ENCODE peak calls at places on chromosomes 11 and 22, in four cellular contexts. One of them, this sample, is unnamed.
A peak's percentile ranks its signal among the peaks of the same experiment; 100 is the strongest.

GRCh38 chr11:74321487-74322188 is 10.2 kb upstream of the P4HA3 start:
- DNase-seq in neuronal stem cell: no peak
- DNase-seq in head of caudate nucleus: no peak
- DNase-seq in activated T-cell treated with anti-CD3 and anti-CD28 coated beads, Interleukin-2, amount 50 U/mL, for 48 hours: peak; percentile 40
- DNase-seq in this sample: peak; percentile 73

GRCh38 chr11:65224939-65225283 is 36.9 kb upstream of the POLA2 start:
- DNase-seq in head of caudate nucleus: no peak
- DNase-seq in activated T-cell treated with anti-CD3 and anti-CD28 coated beads, Interleukin-2, amount 50 U/mL, for 48 hours: no peak
- DNase-seq in neuronal stem cell: no peak
- DNase-seq in this sample: no peak

GRCh38 chr11:118353084-118353710 is 6.2 kb upstream of the UBE4A start:
- DNase-seq in head of caudate nucleus: no peak
- DNase-seq in activated T-cell treated with anti-CD3 and anti-CD28 coated beads, Interleukin-2, amount 50 U/mL, for 48 hours: no peak
- DNase-seq in neuronal stem cell: no peak
- DNase-seq in this sample: peak; percentile 47

GRCh38 chr11:119687220-119688046 is 41.6 kb downstream of the NECTIN1 start:
- DNase-seq in head of caudate nucleus: no peak
- DNase-seq in activated T-cell treated with anti-CD3 and anti-CD28 coated beads, Interleukin-2, amount 50 U/mL, for 48 hours: no peak
- DNase-seq in neuronal stem cell: no peak
- DNase-seq in this sample: no peak

GRCh38 chr11:47524200-47524874 is 28.6 kb downstream of the CELF1 start:
- DNase-seq in activated T-cell treated with anti-CD3 and anti-CD28 coated beads, Interleukin-2, amount 50 U/mL, for 48 hours: peak; percentile 42
- DNase-seq in neuronal stem cell: no peak
- DNase-seq in head of caudate nucleus: peak; percentile 44
- DNase-seq in this sample: peak; percentile 97

GRCh38 chr11:117523680-117524079 is 196.0 kb downstream of the CEP164 start:
- DNase-seq in neuronal stem cell: no peak
- DNase-seq in head of caudate nucleus: no peak
- DNase-seq in activated T-cell treated with anti-CD3 and anti-CD28 coated beads, Interleukin-2, amount 50 U/mL, for 48 hours: no peak
- DNase-seq in this sample: no peak

GRCh38 chr11:131331546-131331945 is 38.9 kb upstream of the NTM start:
- DNase-seq in head of caudate nucleus: no peak
- DNase-seq in activated T-cell treated with anti-CD3 and anti-CD28 coated beads, Interleukin-2, amount 50 U/mL, for 48 hours: no peak
- DNase-seq in neuronal stem cell: no peak
- DNase-seq in this sample: no peak

GRCh38 chr22:50605349-50606074 is 4.9 kb downstream of the MAPK8IP2 start:
- DNase-seq in head of caudate nucleus: no peak
- DNase-seq in neuronal stem cell: no peak
- DNase-seq in activated T-cell treated with anti-CD3 and anti-CD28 coated beads, Interleukin-2, amount 50 U/mL, for 48 hours: no peak
- DNase-seq in this sample: no peak

GRCh38 chr22:19287076-19287724 is 4.3 kb downstream of the CLTCL1 start:
- DNase-seq in neuronal stem cell: no peak
- DNase-seq in head of caudate nucleus: no peak
- DNase-seq in activated T-cell treated with anti-CD3 and anti-CD28 coated beads, Interleukin-2, amount 50 U/mL, for 48 hours: no peak
- DNase-seq in this sample: peak; percentile 18

GRCh38 chr22:46061431-46062231 is 84.7 kb upstream of the WNT7B start:
- DNase-seq in neuronal stem cell: peak; percentile 91
- DNase-seq in activated T-cell treated with anti-CD3 and anti-CD28 coated beads, Interleukin-2, amount 50 U/mL, for 48 hours: no peak
- DNase-seq in head of caudate nucleus: no peak
- DNase-seq in this sample: no peak

GRCh38 chr11:107017104-107017432 is 1.2 kb downstream of the GUCY1A2 start:
- DNase-seq in activated T-cell treated with anti-CD3 and anti-CD28 coated beads, Interleukin-2, amount 50 U/mL, for 48 hours: no peak
- DNase-seq in neuronal stem cell: no peak
- DNase-seq in head of caudate nucleus: no peak
- DNase-seq in this sample: peak; percentile 42